ENCODE peak calls at places on chromosome 17, in five cellular contexts. V, A, J, P and F are unnamed samples.

GRCh38 chr17:28646039-28646754 is 1.2 kb upstream of the BLTP2 start:
- DNase-seq in V (no peak), A (no peak), J (no peak), P (no peak), F (no peak)

GRCh38 chr17:36036240-36036639 is 18.5 kb upstream of the CCL23 start:
- DNase-seq in V (no peak), A (no peak), J (no peak), P (no peak), F (no peak)

GRCh38 chr17:51000835-51001638 is 119.6 kb downstream of the SPAG9 start:
- DNase-seq in V (peak; percentile 51), A (no peak), J (peak; percentile 27), P (peak; percentile 71), F (peak; percentile 63)

GRCh38 chr17:59859444-59860025 is 33.2 kb downstream of the TUBD1 start:
- DNase-seq in V (no peak), A (no peak), J (no peak), P (peak; percentile 71), F (no peak)

GRCh38 chr17:40608061-40608581 is 39.5 kb downstream of the SMARCE1 start:
- DNase-seq in V (no peak), A (no peak), J (no peak), P (no peak), F (no peak)

GRCh38 chr17:46823657-46824056 is 5.2 kb upstream of the WNT3 start:
- DNase-seq in V (no peak), A (no peak), J (no peak), P (no peak), F (no peak)

GRCh38 chr17:76816590-76817135 is 51.5 kb upstream of the MGAT5B start:
- DNase-seq in V (peak; percentile 77), A (peak; percentile 72), J (no peak), P (peak; percentile 44), F (peak; percentile 85)

GRCh38 chr17:14321476-14321949 is 20.6 kb downstream of the HS3ST3B1 start:
- DNase-seq in V (no peak), A (no peak), J (no peak), P (peak; percentile 34), F (no peak)

GRCh38 chr17:48259710-48260291 is 152.2 kb downstream of the SNX11 start:
- DNase-seq in V (no peak), A (peak; percentile 29), J (no peak), P (no peak), F (no peak)

GRCh38 chr17:51487947-51488346 is 227.6 kb downstream of the UTP18 start:
- DNase-seq in V (peak; percentile 58), A (peak; percentile 35), J (no peak), P (peak; percentile 33), F (peak; percentile 33)

GRCh38 chr17:48997103-48997826 is at the start of gene IGF2BP1:
- DNase-seq in V (peak; percentile 65), A (peak; percentile 79), J (no peak), P (peak; percentile 81), F (peak; percentile 61)

GRCh38 chr17:45574376-45574775 is 83.9 kb upstream of the PLEKHM1 start:
- DNase-seq in V (no peak), A (peak; percentile 4), J (no peak), P (no peak), F (no peak)

GRCh38 chr17:1486802-1487695 is 5.4 kb downstream of the MYO1C start:
- DNase-seq in V (peak; percentile 33), A (peak; percentile 26), J (peak; percentile 40), P (no peak), F (no peak)

GRCh38 chr17:27475981-27476895 is 20.0 kb downstream of the KSR1 start:
- DNase-seq in V (no peak), A (no peak), J (no peak), P (no peak), F (no peak)

GRCh38 chr17:6711081-6711674 is 2.0 kb downstream of the SLC13A5 start:
- DNase-seq in V (no peak), A (no peak), J (no peak), P (peak; percentile 61), F (no peak)

GRCh38 chr17:40854175-40854814 is 12.7 kb downstream of the KRT12 start:
- DNase-seq in V (no peak), A (peak; percentile 31), J (no peak), P (peak; percentile 55), F (no peak)

GRCh38 chr17:40795019-40795667 is 4.6 kb downstream of the KRT28 start:
- DNase-seq in V (no peak), A (no peak), J (no peak), P (no peak), F (no peak)

GRCh38 chr17:72661093-72661944 is 431.2 kb downstream of the SLC39A11 start:
- DNase-seq in V (no peak), A (no peak), J (no peak), P (peak; percentile 98), F (peak; percentile 27)

GRCh38 chr17:8555062-8555461 is 75.5 kb downstream of the MYH10 start:
- DNase-seq in V (no peak), A (no peak), J (no peak), P (no peak), F (no peak)

GRCh38 chr17:33838281-33838680 is 416.8 kb upstream of the CCL2 start:
- DNase-seq in V (no peak), A (no peak), J (no peak), P (no peak), F (no peak)

GRCh38 chr17:27577884-27578717 is 52.9 kb upstream of the LGALS9 start:
- DNase-seq in V (no peak), A (no peak), J (no peak), P (no peak), F (peak; percentile 80)

GRCh38 chr17:49455226-49455968 is 39.7 kb upstream of the NGFR start:
- DNase-seq in V (no peak), A (no peak), J (no peak), P (no peak), F (peak; percentile 73)

GRCh38 chr17:48626470-48627241 is 498 bp upstream of the HOXB9 start:
- DNase-seq in V (peak; percentile 92), A (peak; percentile 91), J (no peak), P (no peak), F (no peak)

GRCh38 chr17:42725143-42725542 is 19.7 kb downstream of the EZH1 start:
- DNase-seq in V (no peak), A (no peak), J (no peak), P (no peak), F (no peak)

GRCh38 chr17:39999067-39999466 is 16.2 kb upstream of the CSF3 start:
- DNase-seq in V (no peak), A (no peak), J (no peak), P (no peak), F (no peak)

GRCh38 chr17:8391711-8392110 is 5.9 kb downstream of the RNF222 start:
- DNase-seq in V (no peak), A (no peak), J (no peak), P (no peak), F (no peak)

GRCh38 chr17:75998327-75998795 is 2.3 kb upstream of the CDK3 start:
- DNase-seq in V (no peak), A (no peak), J (no peak), P (peak; percentile 80), F (no peak)

GRCh38 chr17:63126607-63127006 is 160.6 kb downstream of the TANC2 start:
- DNase-seq in V (no peak), A (no peak), J (no peak), P (no peak), F (no peak)

GRCh38 chr17:2854662-2855061 is 58.4 kb downstream of the RAP1GAP2 start:
- DNase-seq in V (no peak), A (no peak), J (no peak), P (no peak), F (peak; percentile 81)

GRCh38 chr17:49390548-49391324 is 23.9 kb downstream of the PHB1 start:
- DNase-seq in V (no peak), A (peak; percentile 46), J (no peak), P (peak; percentile 46), F (no peak)

GRCh38 chr17:49018673-49019215 is 21.6 kb downstream of the IGF2BP1 start:
- DNase-seq in V (no peak), A (no peak), J (no peak), P (no peak), F (no peak)

DNA sequence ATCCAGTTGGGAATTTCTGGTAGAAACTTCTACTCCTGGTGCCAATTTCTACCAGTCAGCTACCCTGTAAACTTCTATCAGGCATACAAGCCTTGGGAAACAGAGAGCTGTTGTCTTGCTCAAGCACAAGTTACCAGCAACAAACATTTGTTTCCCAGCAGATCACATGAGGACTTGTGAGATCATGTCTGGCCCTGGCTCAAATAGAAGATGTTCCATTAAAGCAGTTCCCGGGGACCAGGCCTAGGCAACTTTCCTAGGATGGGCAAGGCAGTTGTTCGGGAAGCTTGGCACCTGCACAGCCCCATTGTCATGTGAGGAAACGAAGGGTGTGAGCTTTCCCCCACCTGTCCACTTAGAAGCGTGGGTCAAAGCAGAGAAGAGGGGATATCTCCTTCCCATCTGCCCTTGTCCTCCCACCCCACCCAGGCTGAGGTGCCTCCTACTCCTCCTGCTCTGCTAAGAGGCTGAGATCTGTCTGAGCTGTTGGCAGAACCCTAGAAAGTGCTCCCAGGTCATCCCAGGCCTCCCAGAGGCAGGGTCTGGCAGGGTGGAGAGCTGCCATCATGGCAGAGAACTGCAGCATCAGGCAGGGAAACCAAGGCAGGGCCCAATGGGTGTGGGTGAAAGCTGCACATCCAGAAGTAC is 11.2 kb upstream of the SLC47A2 start:
- DNase-seq in V (no peak), A (no peak), J (no peak), P (no peak), F (no peak)
- TF ChIP-seq FOXM1 in V (no peak), A (no peak), J (no peak), P (no peak), F (no peak)

GRCh38 chr17:10668771-10669170 is 11.7 kb upstream of the MYH3 start:
- DNase-seq in V (no peak), A (no peak), J (no peak), P (no peak), F (no peak)
- TF ChIP-seq FOXM1 in V (no peak), A (no peak), J (no peak), P (no peak), F (no peak)

GRCh38 chr17:82782657-82783207 is 30.9 kb downstream of the TBCD start:
- DNase-seq in V (no peak), A (no peak), J (no peak), P (no peak), F (no peak)
- TF ChIP-seq FOXM1 in V (no peak), A (no peak), J (no peak), P (no peak), F (no peak)

GRCh38 chr17:44122825-44123355 is 551 bp downstream of the HDAC5 start:
- DNase-seq in V (no peak), A (no peak), J (no peak), P (no peak), F (no peak)
- TF ChIP-seq FOXM1 in V (no peak), A (no peak), J (no peak), P (no peak), F (no peak)

GRCh38 chr17:38528101-38528500 is 77.7 kb downstream of the SRCIN1 start:
- DNase-seq in V (no peak), A (no peak), J (no peak), P (no peak), F (peak; percentile 67)
- TF ChIP-seq FOXM1 in V (no peak), A (no peak), J (no peak), P (no peak), F (no peak)